ENCODE peak calls at places on chromosomes 5 and 9, in five cellular contexts. M is C1 segment of cervical spinal cord; B is natural killer cell treated with Interleukin-12 subunit alpha and Interleukin-12 subunit beta and Interleukin-15 and Interleukin-18, amount 100 ng/mL, for 72 hours; F is endothelial cell; E is NCI-H446. H is an unnamed sample.
A peak's percentile ranks its signal among the peaks of the same experiment; 100 is the strongest.

GRCh38 chr5:95554331-95554646 is 488 bp downstream of the SKIC3 start:
- DNase-seq in M (peak; percentile 51), B (no peak), F (no peak), E (no peak), H (no peak)

GRCh38 chr9:120655005-120655622 is 59.2 kb downstream of the MEGF9 start:
- DNase-seq in M (no peak), B (no peak), F (no peak), E (no peak), H (no peak)

GRCh38 chr5:109865636-109866035 is 175.9 kb downstream of the MAN2A1 start:
- DNase-seq in M (no peak), B (no peak), F (no peak), E (no peak), H (peak; percentile 61)

GRCh38 chr5:80781356-80781755 is 126.6 kb upstream of the DHFR start:
- DNase-seq in M (no peak), B (no peak), F (no peak), E (no peak), H (no peak)

GRCh38 chr5:60586307-60586901 is 113.6 kb downstream of the DEPDC1B start:
- DNase-seq in M (no peak), B (no peak), F (no peak), E (no peak), H (no peak)

GRCh38 chr5:123344819-123345426 is 78.3 kb downstream of the CEP120 start:
- DNase-seq in M (no peak), B (no peak), F (peak; percentile 8), E (no peak), H (no peak)

GRCh38 chr5:146291421-146292074 is 47.1 kb upstream of the POU4F3 start:
- DNase-seq in M (no peak), B (peak; percentile 59), F (peak; percentile 21), E (peak; percentile 30), H (no peak)

GRCh38 chr5:74275204-74275992 is 365.1 kb downstream of the ENC1 start:
- DNase-seq in M (no peak), B (no peak), F (no peak), E (no peak), H (no peak)

GRCh38 chr5:151811593-151812321 is 40.0 kb downstream of the G3BP1 start:
- DNase-seq in M (no peak), B (no peak), F (no peak), E (no peak), H (no peak)

GRCh38 chr5:30453168-30453567 is 740.3 kb upstream of the CDH6 start:
- DNase-seq in M (no peak), B (no peak), F (no peak), E (no peak), H (no peak)

GRCh38 chr5:164306662-164307061 is 801.2 kb downstream of the MAT2B start:
- DNase-seq in M (no peak), B (no peak), F (no peak), E (no peak), H (no peak)

GRCh38 chr5:42583322-42583721 is 160.1 kb downstream of the GHR start:
- DNase-seq in M (no peak), B (peak; percentile 61), F (peak; percentile 60), E (no peak), H (no peak)

GRCh38 chr9:83431470-83432060 is 106.6 kb downstream of the FRMD3 start:
- DNase-seq in M (no peak), B (no peak), F (no peak), E (no peak), H (no peak)

GRCh38 chr5:129155876-129156275 is 61.3 kb downstream of the ISOC1 start:
- DNase-seq in M (no peak), B (no peak), F (no peak), E (no peak), H (no peak)

GRCh38 chr5:125349432-125349831 is 603.0 kb upstream of the ZNF608 start:
- DNase-seq in M (no peak), B (no peak), F (no peak), E (no peak), H (no peak)

GRCh38 chr5:61089351-61089750 is 72.9 kb downstream of the SMIM15 start:
- DNase-seq in M (no peak), B (no peak), F (no peak), E (no peak), H (no peak)

GRCh38 chr5:154523704-154524103 is 45.7 kb upstream of the HAND1 start:
- DNase-seq in M (no peak), B (no peak), F (no peak), E (no peak), H (no peak)

GRCh38 chr5:61744690-61745619 is 412.9 kb downstream of the ZSWIM6 start:
- DNase-seq in M (no peak), B (no peak), F (no peak), E (no peak), H (no peak)

GRCh38 chr5:133523921-133524320 is 88.4 kb downstream of the FSTL4 start:
- DNase-seq in M (no peak), B (no peak), F (no peak), E (no peak), H (no peak)

GRCh38 chr9:98370300-98370975 is 115.0 kb upstream of the TBC1D2 start:
- DNase-seq in M (no peak), B (peak; percentile 34), F (no peak), E (no peak), H (no peak)

GRCh38 chr5:159993194-159993593 is 15.7 kb upstream of the TTC1 start:
- DNase-seq in M (no peak), B (no peak), F (no peak), E (no peak), H (no peak)

GRCh38 chr5:29518176-29518575 is 1675.3 kb upstream of the CDH6 start:
- DNase-seq in M (no peak), B (no peak), F (no peak), E (no peak), H (no peak)

GRCh38 chr5:145585-146323 is 45.5 kb upstream of the LRRC14B start:
- DNase-seq in M (no peak), B (no peak), F (no peak), E (no peak), H (no peak)

GRCh38 chr5:139091439-139092156 is 106.6 kb downstream of the SIL1 start:
- DNase-seq in M (no peak), B (no peak), F (no peak), E (no peak), H (no peak)

GRCh38 chr5:5784114-5784513 is 361.6 kb downstream of the ICE1 start:
- DNase-seq in M (no peak), B (no peak), F (no peak), E (no peak), H (no peak)

GRCh38 chr5:126744842-126745241 is 32.1 kb upstream of the LMNB1 start:
- DNase-seq in M (no peak), B (no peak), F (no peak), E (no peak), H (no peak)

GRCh38 chr5:132385321-132386105 is 16.0 kb downstream of the SLC22A5 start:
- DNase-seq in M (no peak), B (peak; percentile 78), F (peak; percentile 42), E (no peak), H (no peak)

GRCh38 chr5:64759960-64760695 is 8.4 kb downstream of the SREK1IP1 start:
- DNase-seq in M (no peak), B (no peak), F (no peak), E (no peak), H (no peak)

GRCh38 chr9:17578911-17579793 is at the start of gene SH3GL2:
- DNase-seq in M (peak; percentile 19), B (peak; percentile 61), F (peak; percentile 45), E (peak; percentile 44), H (peak; percentile 51)

GRCh38 chr9:130149031-130149430 is 23.2 kb upstream of the NCS1 start:
- DNase-seq in M (no peak), B (peak; percentile 20), F (no peak), E (no peak), H (no peak)

GRCh38 chr5:72478276-72478675 is 28.9 kb downstream of the ZNF366 start:
- DNase-seq in M (no peak), B (no peak), F (no peak), E (no peak), H (no peak)

GRCh38 chr5:113510836-113511451 is 2.5 kb upstream of the YTHDC2 start:
- DNase-seq in M (no peak), B (no peak), F (no peak), E (peak; percentile 47), H (no peak)

GRCh38 chr9:106678273-106678672 is 184.7 kb upstream of the ZNF462 start:
- DNase-seq in M (no peak), B (no peak), F (no peak), E (no peak), H (no peak)

GRCh38 chr9:91039835-91040140 is 238.2 kb downstream of the SYK start:
- DNase-seq in M (no peak), B (no peak), F (no peak), E (no peak), H (no peak)

GRCh38 chr9:93307468-93308157 is 123.7 kb downstream of the WNK2 start:
- DNase-seq in M (no peak), B (no peak), F (no peak), E (no peak), H (no peak)

GRCh38 chr5:173315495-173316352 is 12.5 kb downstream of the STC2 start:
- DNase-seq in M (no peak), B (peak; percentile 5), F (no peak), E (no peak), H (no peak)

GRCh38 chr5:133421394-133421793 is 190.9 kb downstream of the FSTL4 start:
- DNase-seq in M (no peak), B (no peak), F (peak; percentile 72), E (no peak), H (no peak)

H was measured in NCI-H1048.